ENCODE peak calls at places on chromosomes 11 and 22, in four cellular contexts. R is endothelial cell of umbilical vein, V is GM23338, N is neural progenitor cell. G is an unnamed sample.
A peak's percentile ranks its signal among the peaks of the same experiment; 100 is the strongest.

GRCh38 chr11:115637842-115638241 is 133.6 kb upstream of the CADM1 start:
- DNase-seq in R (no peak), V (no peak), N (no peak), G (no peak)

GRCh38 chr22:48872271-48873260 is 955.1 kb downstream of the BRD1 start:
- DNase-seq in R (no peak), V (no peak), N (no peak), G (no peak)

GRCh38 chr11:75376175-75376574 is 23.1 kb upstream of the RPS3 start:
- DNase-seq in R (no peak), V (peak; percentile 44), N (peak; percentile 21), G (no peak)

GRCh38 chr11:134238956-134239355 is 14.2 kb downstream of the THYN1 start:
- DNase-seq in R (no peak), V (no peak), N (no peak), G (no peak)

GRCh38 chr22:44386386-44387035 is 73.8 kb upstream of the SHISAL1 start:
- DNase-seq in R (no peak), V (no peak), N (no peak), G (no peak)

GRCh38 chr11:62124186-62125113 is 639 bp downstream of the INCENP start:
- DNase-seq in R (peak; percentile 43), V (peak; percentile 39), N (peak; percentile 52), G (peak; percentile 45)

GRCh38 chr22:49300951-49301397 is 526.7 kb downstream of the BRD1 start:
- DNase-seq in R (no peak), V (no peak), N (no peak), G (no peak)

GRCh38 chr22:38874529-38875222 is 2.7 kb upstream of the CBX6 start:
- DNase-seq in R (no peak), V (no peak), N (no peak), G (no peak)

GRCh38 chr11:117072517-117073218 is 25.6 kb downstream of the SIK3 start:
- DNase-seq in R (peak; percentile 90), V (no peak), N (no peak), G (no peak)

GRCh38 chr22:41904450-41905410 is 10.1 kb downstream of the SHISA8 start:
- DNase-seq in R (no peak), V (no peak), N (no peak), G (no peak)

GRCh38 chr22:39221999-39222686 is 22.6 kb downstream of the PDGFB start:
- DNase-seq in R (no peak), V (no peak), N (no peak), G (no peak)

GRCh38 chr11:2804189-2804588 is 81.4 kb downstream of the CDKN1C start:
- DNase-seq in R (no peak), V (no peak), N (no peak), G (no peak)

GRCh38 chr11:6027501-6027900 is 3.1 kb downstream of the OR56A1 start:
- DNase-seq in R (no peak), V (no peak), N (no peak), G (no peak)

GRCh38 chr22:24433868-24434471 is 6.6 kb downstream of the ADORA2A start:
- DNase-seq in R (peak; percentile 40), V (no peak), N (no peak), G (peak; percentile 92)

GRCh38 chr22:25202290-25202921 is 2.7 kb downstream of the CRYBB3 start:
- DNase-seq in R (peak; percentile 69), V (peak; percentile 85), N (peak; percentile 84), G (peak; percentile 56)

GRCh38 chr11:118007040-118007439 is 20.8 kb downstream of the IL10RA start:
- DNase-seq in R (no peak), V (no peak), N (no peak), G (peak; percentile 71)

GRCh38 chr11:106304274-106304673 is 226.8 kb downstream of the AASDHPPT start:
- DNase-seq in R (no peak), V (no peak), N (no peak), G (no peak)

GRCh38 chr11:118171274-118172062 is 5.0 kb downstream of the SCN2B start:
- DNase-seq in R (peak; percentile 61), V (peak; percentile 94), N (peak; percentile 91), G (peak; percentile 76)

DNA sequence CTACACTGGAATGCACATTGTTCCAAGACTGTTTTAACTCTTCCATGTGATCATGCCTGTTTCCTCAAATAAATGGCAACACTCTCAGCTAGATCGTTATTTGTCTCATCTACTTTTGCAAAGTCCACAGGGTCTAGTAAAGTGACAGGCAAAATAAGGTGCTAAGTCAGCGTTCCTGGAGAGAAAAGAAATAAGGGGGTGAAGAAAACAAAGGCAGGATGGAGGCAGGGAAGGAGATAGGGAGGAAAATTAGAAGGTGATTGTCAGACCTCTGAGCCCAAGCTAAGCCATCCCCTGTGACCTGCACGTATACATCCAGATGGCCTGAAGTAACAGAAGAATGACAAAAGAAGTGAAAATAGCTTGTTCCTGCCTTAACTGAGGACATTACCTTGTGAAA is 132.1 kb downstream of the RAB38 start:
- DNase-seq in R (peak; percentile 15), V (no peak), N (no peak), G (no peak)
- H3K79me2 ChIP-seq in R (no peaks in the 10 kb centered on the region), V (no peaks in the 10 kb centered on the region), N (no peaks in the 10 kb centered on the region), G (no peaks in the 10 kb centered on the region)

DNA sequence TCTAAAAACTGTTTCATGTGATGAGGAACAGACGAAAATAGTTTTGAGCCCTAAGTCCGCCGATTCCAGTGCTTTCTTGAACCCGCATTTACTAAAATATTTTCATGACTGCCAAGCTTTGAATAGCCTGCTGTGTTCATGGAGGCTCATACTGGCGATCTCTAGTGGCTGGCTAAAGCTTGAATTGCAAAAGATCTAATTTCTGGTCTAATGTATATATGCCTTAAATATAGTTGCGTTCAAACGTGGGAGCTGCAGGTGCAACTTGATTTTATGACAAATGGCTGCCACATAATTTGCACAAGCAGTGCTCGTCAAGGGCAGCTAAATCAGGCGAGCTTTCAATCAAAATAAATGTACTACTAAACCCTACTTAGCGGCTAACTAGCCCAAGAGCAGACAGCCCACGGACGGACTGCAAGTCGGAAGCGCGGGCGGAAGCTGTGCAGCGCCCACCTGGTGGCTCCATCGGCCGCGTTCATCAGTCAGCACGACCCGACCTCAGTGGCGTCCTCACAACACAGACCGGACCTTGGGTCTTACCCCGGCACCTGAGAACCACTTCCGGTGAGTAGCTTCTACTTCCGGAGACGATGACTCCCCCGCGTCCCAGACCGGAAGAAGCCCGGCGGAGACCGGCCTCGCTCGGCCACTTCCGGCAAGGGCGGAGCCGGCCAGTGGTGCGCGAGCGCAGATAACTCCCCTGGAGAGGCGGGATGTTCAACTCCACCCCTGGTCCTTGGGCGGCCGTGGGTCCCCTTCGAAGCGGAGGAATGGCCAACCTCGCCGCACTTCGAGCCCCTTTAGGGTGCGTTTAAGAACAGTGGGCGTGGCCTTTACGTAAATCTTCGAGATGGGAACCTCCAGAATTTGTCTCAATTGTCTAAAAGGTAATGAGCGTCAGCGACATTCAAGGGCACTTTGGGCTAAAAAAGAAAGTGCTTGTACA is 6.1 kb downstream of the RPL27A start:
- DNase-seq in R (peak; percentile 93), V (peak; percentile 98), N (peak; percentile 97), G (peak; percentile 98)
- H3K36me3 ChIP-seq in R (peaks cover 19% of the 10 kb centered on the region), V (peaks cover 31% of the 10 kb centered on the region), N (peaks cover 10% of the 10 kb centered on the region), G (peaks cover 90% of the 10 kb centered on the region)

GRCh38 chr11:119714189-119714588 is 14.8 kb downstream of the NECTIN1 start:
- DNase-seq in R (no peak), V (no peak), N (no peak), G (no peak)

GRCh38 chr11:119712006-119712405 is 17.0 kb downstream of the NECTIN1 start:
- DNase-seq in R (no peak), V (no peak), N (no peak), G (no peak)

GRCh38 chr11:119714590-119714989 is 14.4 kb downstream of the NECTIN1 start:
- DNase-seq in R (no peak), V (no peak), N (no peak), G (no peak)

GRCh38 chr11:119712459-119713360 is 16.3 kb downstream of the NECTIN1 start:
- DNase-seq in R (no peak), V (no peak), N (peak; percentile 54), G (no peak)

GRCh38 chr11:119713361-119714040 is 15.5 kb downstream of the NECTIN1 start:
- DNase-seq in R (no peak), V (no peak), N (no peak), G (no peak)
- H3K79me2 ChIP-seq in R (no peaks in the 10 kb centered on the region), V (peaks cover 96% of the 10 kb centered on the region), N (peaks cover 99% of the 10 kb centered on the region), G (no peaks in the 10 kb centered on the region)

DNA sequence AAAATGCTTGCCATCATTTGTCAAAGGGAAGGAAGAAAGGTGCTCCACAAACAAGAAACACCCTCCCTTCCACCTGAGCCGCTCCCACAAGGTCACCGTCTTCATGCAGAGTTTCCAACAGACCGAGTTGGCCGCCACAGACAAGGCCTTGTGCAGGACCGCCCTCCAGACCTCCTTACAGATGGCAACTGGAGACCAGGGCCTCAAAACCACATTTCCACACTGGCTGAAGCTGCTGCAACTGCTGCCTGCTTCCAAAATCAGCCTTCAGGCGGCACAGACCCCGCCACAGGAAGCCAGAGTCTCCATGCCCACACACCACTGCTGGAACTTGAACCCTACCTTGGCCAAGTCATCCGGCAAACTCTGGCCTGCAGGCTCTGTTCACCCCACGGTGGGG is 6.3 kb downstream of the DEAF1 start:
- DNase-seq in R (no peak), V (no peak), N (no peak), G (no peak)
- H3K36me3 ChIP-seq in R (peaks cover 7% of the 10 kb centered on the region), V (peaks cover 9% of the 10 kb centered on the region), N (peaks cover 3% of the 10 kb centered on the region), G (peaks cover 68% of the 10 kb centered on the region)

GRCh38 chr11:34351687-34352469 is 5.9 kb downstream of the ABTB2 start:
- DNase-seq in R (no peak), V (no peak), N (no peak), G (peak; percentile 17)

GRCh38 chr11:34346551-34346950 is 11.3 kb downstream of the ABTB2 start:
- DNase-seq in R (no peak), V (no peak), N (no peak), G (no peak)

GRCh38 chr11:34348919-34349318 is 8.9 kb downstream of the ABTB2 start:
- DNase-seq in R (no peak), V (no peak), N (no peak), G (no peak)

GRCh38 chr11:34351051-34351450 is 6.8 kb downstream of the ABTB2 start:
- DNase-seq in R (no peak), V (no peak), N (no peak), G (no peak)

GRCh38 chr11:34349882-34350281 is 7.9 kb downstream of the ABTB2 start:
- DNase-seq in R (no peak), V (no peak), N (no peak), G (no peak)
- H3K79me2 ChIP-seq in R (no peaks in the 10 kb centered on the region), V (peaks cover 74% of the 10 kb centered on the region), N (no peaks in the 10 kb centered on the region), G (no peaks in the 10 kb centered on the region)

G was measured in OCI-LY7.